ENCODE peak calls at places on chromosome 15, in six cellular contexts. Q, P, K, M, V and I are unnamed samples.

GRCh38 chr15:64930019-64930652 is 18.4 kb downstream of the ANKDD1A start:
- DNase-seq in Q (no peak), P (no peak), K (no peak), M (no peak), V (no peak), I (no peak)

GRCh38 chr15:92821491-92822116 is 78.5 kb upstream of the CHD2 start:
- DNase-seq in Q (no peak), P (peak; percentile 49), K (no peak), M (no peak), V (no peak), I (peak; percentile 80)

GRCh38 chr15:85795320-85795668 is 569 bp upstream of the KLHL25 start:
- DNase-seq in Q (no peak), P (no peak), K (no peak), M (no peak), V (no peak), I (no peak)

GRCh38 chr15:93252780-93253179 is 163.8 kb upstream of the RGMA start:
- DNase-seq in Q (no peak), P (no peak), K (no peak), M (no peak), V (no peak), I (no peak)

GRCh38 chr15:56797720-56798275 is 64.5 kb upstream of the ZNF280D start:
- DNase-seq in Q (no peak), P (no peak), K (no peak), M (no peak), V (no peak), I (no peak)

GRCh38 chr15:72785452-72786243 is 2.1 kb upstream of the ADPGK start:
- DNase-seq in Q (peak; percentile 81), P (peak; percentile 74), K (no peak), M (no peak), V (no peak), I (no peak)

GRCh38 chr15:41746802-41747201 is 27.5 kb upstream of the MAPKBP1 start:
- DNase-seq in Q (peak; percentile 38), P (peak; percentile 23), K (no peak), M (no peak), V (no peak), I (no peak)

GRCh38 chr15:38996111-38996541 is 431.5 kb upstream of the RASGRP1 start:
- DNase-seq in Q (peak; percentile 70), P (peak; percentile 90), K (no peak), M (no peak), V (no peak), I (no peak)

GRCh38 chr15:89958107-89958805 is 42.9 kb upstream of the ZNF710 start:
- DNase-seq in Q (no peak), P (no peak), K (no peak), M (no peak), V (no peak), I (no peak)

GRCh38 chr15:68578960-68579935 is at the start of gene CORO2B:
- DNase-seq in Q (peak; percentile 48), P (peak; percentile 47), K (no peak), M (no peak), V (peak; percentile 61), I (peak; percentile 84)

GRCh38 chr15:84911879-84912660 is 27.6 kb downstream of the SLC28A1 start:
- DNase-seq in Q (peak; percentile 91), P (peak; percentile 99), K (no peak), M (no peak), V (no peak), I (no peak)

GRCh38 chr15:101535170-101535902 is 45.8 kb upstream of the PCSK6 start:
- DNase-seq in Q (no peak), P (no peak), K (no peak), M (no peak), V (peak; percentile 25), I (no peak)

GRCh38 chr15:73996939-73997338 is 2.4 kb downstream of the PML start:
- DNase-seq in Q (peak; percentile 72), P (no peak), K (no peak), M (no peak), V (no peak), I (no peak)

GRCh38 chr15:73127302-73127936 is 75.2 kb downstream of the NEO1 start:
- DNase-seq in Q (peak; percentile 58), P (peak; percentile 30), K (no peak), M (peak; percentile 26), V (peak; percentile 50), I (peak; percentile 73)

GRCh38 chr15:31082771-31083393 is 18.6 kb downstream of the TRPM1 start:
- DNase-seq in Q (no peak), P (peak; percentile 51), K (no peak), M (no peak), V (no peak), I (no peak)

GRCh38 chr15:92662797-92663196 is 7.2 kb upstream of the FAM174B start:
- DNase-seq in Q (no peak), P (no peak), K (no peak), M (no peak), V (no peak), I (no peak)

GRCh38 chr15:62417444-62417843 is 252.4 kb upstream of the C2CD4B start:
- DNase-seq in Q (no peak), P (peak; percentile 59), K (no peak), M (no peak), V (no peak), I (no peak)

GRCh38 chr15:74307827-74308642 is 59.4 kb downstream of the CYP11A1 start:
- DNase-seq in Q (peak; percentile 68), P (peak; percentile 52), K (no peak), M (no peak), V (peak; percentile 67), I (peak; percentile 82)

GRCh38 chr15:74422370-74422722 is 11.4 kb downstream of the SEMA7A start:
- DNase-seq in Q (no peak), P (no peak), K (no peak), M (no peak), V (no peak), I (no peak)

GRCh38 chr15:50235794-50236193 is 29.7 kb downstream of the HDC start:
- DNase-seq in Q (peak; percentile 9), P (peak; percentile 22), K (no peak), M (no peak), V (no peak), I (no peak)

GRCh38 chr15:51162865-51163762 is 68.4 kb upstream of the TNFAIP8L3 start:
- DNase-seq in Q (peak; percentile 85), P (peak; percentile 72), K (peak; percentile 29), M (peak; percentile 71), V (peak; percentile 74), I (peak; percentile 82)

GRCh38 chr15:31372635-31373091 is 46.0 kb downstream of the KLF13 start:
- DNase-seq in Q (peak; percentile 92), P (peak; percentile 74), K (peak; percentile 69), M (no peak), V (peak; percentile 92), I (peak; percentile 97)

GRCh38 chr15:59168536-59168935 is 38.1 kb upstream of the LDHAL6B start:
- DNase-seq in Q (peak; percentile 79), P (peak; percentile 63), K (no peak), M (no peak), V (no peak), I (no peak)

GRCh38 chr15:46260937-46261336 is 626.1 kb downstream of the SQOR start:
- DNase-seq in Q (no peak), P (no peak), K (peak; percentile 34), M (no peak), V (peak; percentile 69), I (peak; percentile 71)

GRCh38 chr15:46266691-46267090 is 631.9 kb downstream of the SQOR start:
- DNase-seq in Q (no peak), P (no peak), K (no peak), M (no peak), V (no peak), I (no peak)

GRCh38 chr15:46265664-46266063 is 630.8 kb downstream of the SQOR start:
- DNase-seq in Q (no peak), P (no peak), K (no peak), M (no peak), V (no peak), I (peak; percentile 43)
- H2BK15ac ChIP-seq in Q (no peak overlapping the region), P (no peak overlapping the region), K (no peak overlapping the region), M (no peak overlapping the region), V (no peak overlapping the region), I (no peak overlapping the region)

DNA sequence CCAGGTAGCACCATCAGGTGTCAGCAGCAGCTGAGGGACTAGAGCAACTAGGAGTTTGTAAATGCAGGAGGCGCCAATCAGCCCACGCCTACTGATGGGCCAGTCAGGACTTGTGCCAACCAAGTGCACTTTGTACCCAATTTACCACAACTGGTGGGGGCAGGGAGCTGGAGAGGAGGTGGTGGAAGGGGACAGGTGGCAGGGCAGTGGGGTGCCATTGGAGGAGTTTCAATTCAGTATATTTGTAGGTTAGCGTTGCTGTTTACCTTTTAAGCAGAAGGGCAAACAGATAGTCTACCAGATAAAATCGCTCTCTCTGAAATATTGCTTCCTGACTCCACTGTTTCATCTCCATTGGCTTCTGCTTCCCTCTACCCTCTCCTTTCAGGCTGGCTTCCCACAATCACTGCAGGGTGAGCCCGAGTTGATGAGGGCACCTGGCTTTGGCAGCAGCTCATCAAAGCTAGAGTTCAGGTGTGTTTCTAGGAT is 75.7 kb downstream of the TRIM69 start:
- DNase-seq in Q (no peak), P (no peak), K (no peak), M (no peak), V (no peak), I (no peak)
- H3K4me2 ChIP-seq in Q (no peak overlapping the region), P (no peak overlapping the region), K (no peak overlapping the region), M (no peak overlapping the region), V (no peak overlapping the region), I (no peak overlapping the region)

DNA sequence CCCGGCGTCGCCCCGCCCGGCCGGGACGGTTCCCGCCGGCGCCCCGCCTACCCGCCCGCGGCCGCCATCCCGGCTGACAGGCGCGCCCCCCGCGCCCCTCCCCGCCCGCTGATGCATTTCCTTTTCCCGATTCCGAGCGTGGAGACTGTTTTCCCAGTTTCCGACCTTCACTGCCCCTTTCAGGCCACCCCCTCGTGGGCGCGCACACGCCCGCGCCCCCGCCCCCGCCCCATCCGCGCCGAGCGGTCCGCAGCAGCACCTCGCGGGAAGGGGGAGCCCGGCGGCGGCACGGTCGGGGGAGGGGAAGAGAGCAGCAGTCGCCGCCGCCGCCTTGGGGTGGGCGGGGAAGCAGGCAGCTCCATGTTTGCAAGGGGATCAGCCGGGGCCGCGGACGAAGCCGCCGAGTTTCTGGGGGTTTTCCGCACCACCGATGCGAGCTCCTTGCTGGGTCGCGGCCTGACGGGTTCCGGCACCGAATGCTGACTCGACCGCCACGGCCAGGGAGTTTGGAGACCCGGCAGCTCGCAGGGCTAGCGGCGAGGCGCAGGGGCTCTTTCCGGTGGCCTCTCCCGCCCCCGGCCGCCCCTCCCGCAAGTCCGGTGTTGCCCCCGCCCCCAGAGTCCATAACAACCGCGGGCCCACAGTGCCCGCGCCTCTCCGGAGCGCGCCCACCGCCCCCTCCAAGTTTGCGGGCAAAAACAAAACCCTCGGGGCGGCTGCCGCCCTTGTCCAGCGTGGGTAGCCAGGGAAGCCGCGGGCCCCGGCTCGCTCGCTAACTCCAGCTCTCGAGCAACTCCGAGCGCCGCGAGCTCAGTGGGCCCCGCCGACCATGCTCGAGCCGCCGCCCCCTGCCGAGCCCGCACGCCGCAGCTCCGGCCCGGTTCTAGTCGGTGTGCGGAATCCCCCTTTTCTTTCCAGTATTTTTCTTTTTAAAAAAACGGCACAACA is 3.3 kb upstream of the SIN3A start:
- DNase-seq in Q (peak; percentile 81), P (no peak), K (no peak), M (peak; percentile 69), V (peak; percentile 65), I (peak; percentile 78)
- H2BK120ac ChIP-seq in Q (peak overlapping the region; percentile 87), P (no peak overlapping the region), K (no peak overlapping the region), M (no peak overlapping the region), V (no peak overlapping the region), I (no peak overlapping the region)

DNA sequence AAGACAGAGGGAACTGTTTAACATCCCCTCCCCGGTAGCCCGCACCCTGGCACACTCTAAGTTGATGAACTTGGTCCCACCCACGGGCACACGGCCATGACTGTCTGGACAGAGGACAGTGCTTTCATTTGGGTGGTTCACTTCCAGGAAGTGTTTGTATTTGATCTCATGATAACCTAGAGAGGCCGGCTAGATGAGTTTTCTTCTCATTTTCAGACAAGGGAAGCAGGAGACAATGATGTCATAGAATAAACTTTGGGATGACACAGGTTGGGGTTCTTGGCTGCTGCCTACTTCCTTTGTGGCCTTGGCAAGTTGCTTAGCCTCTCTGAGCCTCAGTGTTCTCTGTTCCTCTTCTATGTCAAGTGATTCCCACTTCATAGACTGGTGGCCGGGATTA is 16.1 kb upstream of the LYSMD4 start:
- DNase-seq in Q (no peak), P (peak; percentile 10), K (no peak), M (no peak), V (no peak), I (no peak)
- H2BK15ac ChIP-seq in Q (no peak overlapping the region), P (no peak overlapping the region), K (no peak overlapping the region), M (no peak overlapping the region), V (no peak overlapping the region), I (no peak overlapping the region)